ENCODE peak calls at places on chromosome 12, in ten cellular contexts. One of them, this sample, is unnamed.

GRCh38 chr12:25119020-25119419 is 75.9 kb downstream of the DNAI7 start:
- DNase-seq in AG04450: no peak
- DNase-seq in T-helper 9 cell: no peak
- DNase-seq in WTC11: no peak
- DNase-seq in stimulated activated CD4-positive, alpha-beta T cell treated with anti-CD3 and anti-CD28 coated beads, Interleukin-15, amount 100 ng/mL, for 24 hours: no peak
- DNase-seq in COR-L47: no peak
- DNase-seq in NCI-H1092: no peak
- DNase-seq in NCI-H748 treated with DMSO at 0.1 percent for 48 hours: no peak
- DNase-seq in AG08395: no peak
- DNase-seq in activated CD4-positive, alpha-beta T cell treated with anti-CD3 and anti-CD28 coated beads, Interleukin-2, amount 50 U/mL, for 48 hours: no peak
- DNase-seq in this sample: no peak

GRCh38 chr12:132986885-132987225 is 688 bp downstream of the ZNF26 start:
- DNase-seq in NCI-H748 treated with DMSO at 0.1 percent for 48 hours: no peak
- DNase-seq in WTC11: no peak
- DNase-seq in AG08395: no peak
- DNase-seq in T-helper 9 cell: no peak
- DNase-seq in activated CD4-positive, alpha-beta T cell treated with anti-CD3 and anti-CD28 coated beads, Interleukin-2, amount 50 U/mL, for 48 hours: no peak
- DNase-seq in AG04450: no peak
- DNase-seq in stimulated activated CD4-positive, alpha-beta T cell treated with anti-CD3 and anti-CD28 coated beads, Interleukin-15, amount 100 ng/mL, for 24 hours: no peak
- DNase-seq in NCI-H1092: no peak
- DNase-seq in COR-L47: no peak
- DNase-seq in this sample: no peak

GRCh38 chr12:69500631-69501030 is 30.4 kb downstream of the FRS2 start:
- DNase-seq in NCI-H748 treated with DMSO at 0.1 percent for 48 hours: no peak
- DNase-seq in AG04450: no peak
- DNase-seq in NCI-H1092: no peak
- DNase-seq in COR-L47: no peak
- DNase-seq in T-helper 9 cell: no peak
- DNase-seq in WTC11: no peak
- DNase-seq in stimulated activated CD4-positive, alpha-beta T cell treated with anti-CD3 and anti-CD28 coated beads, Interleukin-15, amount 100 ng/mL, for 24 hours: no peak
- DNase-seq in AG08395: peak
- DNase-seq in activated CD4-positive, alpha-beta T cell treated with anti-CD3 and anti-CD28 coated beads, Interleukin-2, amount 50 U/mL, for 48 hours: no peak
- DNase-seq in this sample: no peak

GRCh38 chr12:3559601-3560294 is 68.7 kb downstream of the PRMT8 start:
- DNase-seq in activated CD4-positive, alpha-beta T cell treated with anti-CD3 and anti-CD28 coated beads, Interleukin-2, amount 50 U/mL, for 48 hours: no peak
- DNase-seq in NCI-H748 treated with DMSO at 0.1 percent for 48 hours: peak
- DNase-seq in WTC11: no peak
- DNase-seq in T-helper 9 cell: no peak
- DNase-seq in COR-L47: peak
- DNase-seq in NCI-H1092: peak
- DNase-seq in stimulated activated CD4-positive, alpha-beta T cell treated with anti-CD3 and anti-CD28 coated beads, Interleukin-15, amount 100 ng/mL, for 24 hours: no peak
- DNase-seq in AG08395: no peak
- DNase-seq in AG04450: no peak
- DNase-seq in this sample: no peak

GRCh38 chr12:32181498-32182175 is 75.0 kb downstream of the BICD1 start:
- DNase-seq in T-helper 9 cell: no peak
- DNase-seq in COR-L47: peak
- DNase-seq in WTC11: no peak
- DNase-seq in NCI-H1092: no peak
- DNase-seq in AG04450: no peak
- DNase-seq in NCI-H748 treated with DMSO at 0.1 percent for 48 hours: no peak
- DNase-seq in activated CD4-positive, alpha-beta T cell treated with anti-CD3 and anti-CD28 coated beads, Interleukin-2, amount 50 U/mL, for 48 hours: no peak
- DNase-seq in stimulated activated CD4-positive, alpha-beta T cell treated with anti-CD3 and anti-CD28 coated beads, Interleukin-15, amount 100 ng/mL, for 24 hours: no peak
- DNase-seq in AG08395: peak
- DNase-seq in this sample: no peak

GRCh38 chr12:6207254-6207942 is 7.2 kb downstream of the CD9 start:
- DNase-seq in T-helper 9 cell: no peak
- DNase-seq in stimulated activated CD4-positive, alpha-beta T cell treated with anti-CD3 and anti-CD28 coated beads, Interleukin-15, amount 100 ng/mL, for 24 hours: no peak
- DNase-seq in activated CD4-positive, alpha-beta T cell treated with anti-CD3 and anti-CD28 coated beads, Interleukin-2, amount 50 U/mL, for 48 hours: no peak
- DNase-seq in COR-L47: no peak
- DNase-seq in AG04450: no peak
- DNase-seq in NCI-H748 treated with DMSO at 0.1 percent for 48 hours: no peak
- DNase-seq in NCI-H1092: no peak
- DNase-seq in WTC11: no peak
- DNase-seq in AG08395: no peak
- DNase-seq in this sample: no peak

GRCh38 chr12:24879644-24880043 is 69.3 kb downstream of the BCAT1 start:
- DNase-seq in COR-L47: no peak
- DNase-seq in activated CD4-positive, alpha-beta T cell treated with anti-CD3 and anti-CD28 coated beads, Interleukin-2, amount 50 U/mL, for 48 hours: no peak
- DNase-seq in stimulated activated CD4-positive, alpha-beta T cell treated with anti-CD3 and anti-CD28 coated beads, Interleukin-15, amount 100 ng/mL, for 24 hours: no peak
- DNase-seq in WTC11: no peak
- DNase-seq in AG08395: peak
- DNase-seq in T-helper 9 cell: no peak
- DNase-seq in NCI-H748 treated with DMSO at 0.1 percent for 48 hours: no peak
- DNase-seq in AG04450: no peak
- DNase-seq in NCI-H1092: no peak
- DNase-seq in this sample: no peak

GRCh38 chr12:96493101-96493500 is 3.7 kb downstream of the CFAP54 start:
- DNase-seq in AG08395: no peak
- DNase-seq in WTC11: no peak
- DNase-seq in stimulated activated CD4-positive, alpha-beta T cell treated with anti-CD3 and anti-CD28 coated beads, Interleukin-15, amount 100 ng/mL, for 24 hours: no peak
- DNase-seq in NCI-H748 treated with DMSO at 0.1 percent for 48 hours: no peak
- DNase-seq in T-helper 9 cell: no peak
- DNase-seq in NCI-H1092: no peak
- DNase-seq in activated CD4-positive, alpha-beta T cell treated with anti-CD3 and anti-CD28 coated beads, Interleukin-2, amount 50 U/mL, for 48 hours: no peak
- DNase-seq in AG04450: no peak
- DNase-seq in COR-L47: no peak
- DNase-seq in this sample: no peak

GRCh38 chr12:97616936-97617335 is 154.3 kb downstream of the RMST start:
- DNase-seq in T-helper 9 cell: no peak
- DNase-seq in WTC11: no peak
- DNase-seq in NCI-H748 treated with DMSO at 0.1 percent for 48 hours: no peak
- DNase-seq in NCI-H1092: peak
- DNase-seq in stimulated activated CD4-positive, alpha-beta T cell treated with anti-CD3 and anti-CD28 coated beads, Interleukin-15, amount 100 ng/mL, for 24 hours: no peak
- DNase-seq in activated CD4-positive, alpha-beta T cell treated with anti-CD3 and anti-CD28 coated beads, Interleukin-2, amount 50 U/mL, for 48 hours: no peak
- DNase-seq in COR-L47: no peak
- DNase-seq in AG08395: no peak
- DNase-seq in AG04450: no peak
- DNase-seq in this sample: no peak

GRCh38 chr12:49636979-49637378 is 13.6 kb downstream of the PRPF40B start:
- DNase-seq in WTC11: peak
- DNase-seq in NCI-H1092: peak
- DNase-seq in AG08395: peak
- DNase-seq in T-helper 9 cell: peak
- DNase-seq in activated CD4-positive, alpha-beta T cell treated with anti-CD3 and anti-CD28 coated beads, Interleukin-2, amount 50 U/mL, for 48 hours: peak
- DNase-seq in stimulated activated CD4-positive, alpha-beta T cell treated with anti-CD3 and anti-CD28 coated beads, Interleukin-15, amount 100 ng/mL, for 24 hours: peak
- DNase-seq in NCI-H748 treated with DMSO at 0.1 percent for 48 hours: peak
- DNase-seq in COR-L47: peak
- DNase-seq in AG04450: peak
- DNase-seq in this sample: peak

GRCh38 chr12:68281685-68282084 is 28.3 kb upstream of the IL22 start:
- DNase-seq in COR-L47: no peak
- DNase-seq in AG08395: no peak
- DNase-seq in NCI-H1092: no peak
- DNase-seq in stimulated activated CD4-positive, alpha-beta T cell treated with anti-CD3 and anti-CD28 coated beads, Interleukin-15, amount 100 ng/mL, for 24 hours: no peak
- DNase-seq in AG04450: no peak
- DNase-seq in T-helper 9 cell: no peak
- DNase-seq in activated CD4-positive, alpha-beta T cell treated with anti-CD3 and anti-CD28 coated beads, Interleukin-2, amount 50 U/mL, for 48 hours: no peak
- DNase-seq in WTC11: no peak
- DNase-seq in NCI-H748 treated with DMSO at 0.1 percent for 48 hours: no peak
- DNase-seq in this sample: no peak

GRCh38 chr12:99600388-99600787 is 47.2 kb upstream of the GARIN6 start:
- DNase-seq in T-helper 9 cell: no peak
- DNase-seq in WTC11: no peak
- DNase-seq in AG08395: no peak
- DNase-seq in stimulated activated CD4-positive, alpha-beta T cell treated with anti-CD3 and anti-CD28 coated beads, Interleukin-15, amount 100 ng/mL, for 24 hours: no peak
- DNase-seq in AG04450: no peak
- DNase-seq in activated CD4-positive, alpha-beta T cell treated with anti-CD3 and anti-CD28 coated beads, Interleukin-2, amount 50 U/mL, for 48 hours: no peak
- DNase-seq in NCI-H1092: no peak
- DNase-seq in NCI-H748 treated with DMSO at 0.1 percent for 48 hours: no peak
- DNase-seq in COR-L47: peak
- DNase-seq in this sample: no peak

GRCh38 chr12:71166280-71166679 is 8.5 kb upstream of the TSPAN8 start:
- DNase-seq in NCI-H748 treated with DMSO at 0.1 percent for 48 hours: no peak
- DNase-seq in AG04450: no peak
- DNase-seq in activated CD4-positive, alpha-beta T cell treated with anti-CD3 and anti-CD28 coated beads, Interleukin-2, amount 50 U/mL, for 48 hours: no peak
- DNase-seq in stimulated activated CD4-positive, alpha-beta T cell treated with anti-CD3 and anti-CD28 coated beads, Interleukin-15, amount 100 ng/mL, for 24 hours: no peak
- DNase-seq in T-helper 9 cell: no peak
- DNase-seq in NCI-H1092: no peak
- DNase-seq in COR-L47: no peak
- DNase-seq in AG08395: no peak
- DNase-seq in WTC11: no peak
- DNase-seq in this sample: no peak

GRCh38 chr12:30846776-30847175 is 79.8 kb upstream of the TSPAN11 start:
- DNase-seq in stimulated activated CD4-positive, alpha-beta T cell treated with anti-CD3 and anti-CD28 coated beads, Interleukin-15, amount 100 ng/mL, for 24 hours: no peak
- DNase-seq in activated CD4-positive, alpha-beta T cell treated with anti-CD3 and anti-CD28 coated beads, Interleukin-2, amount 50 U/mL, for 48 hours: no peak
- DNase-seq in NCI-H748 treated with DMSO at 0.1 percent for 48 hours: no peak
- DNase-seq in AG08395: no peak
- DNase-seq in WTC11: no peak
- DNase-seq in AG04450: no peak
- DNase-seq in COR-L47: no peak
- DNase-seq in NCI-H1092: no peak
- DNase-seq in T-helper 9 cell: no peak
- DNase-seq in this sample: no peak

GRCh38 chr12:13452955-13453570 is 256.5 kb downstream of the EMP1 start:
- DNase-seq in NCI-H748 treated with DMSO at 0.1 percent for 48 hours: no peak
- DNase-seq in activated CD4-positive, alpha-beta T cell treated with anti-CD3 and anti-CD28 coated beads, Interleukin-2, amount 50 U/mL, for 48 hours: no peak
- DNase-seq in stimulated activated CD4-positive, alpha-beta T cell treated with anti-CD3 and anti-CD28 coated beads, Interleukin-15, amount 100 ng/mL, for 24 hours: no peak
- DNase-seq in AG08395: no peak
- DNase-seq in WTC11: no peak
- DNase-seq in NCI-H1092: no peak
- DNase-seq in T-helper 9 cell: no peak
- DNase-seq in AG04450: no peak
- DNase-seq in COR-L47: no peak
- DNase-seq in this sample: no peak

GRCh38 chr12:2417761-2418160 is 365.0 kb downstream of the CACNA1C start:
- DNase-seq in stimulated activated CD4-positive, alpha-beta T cell treated with anti-CD3 and anti-CD28 coated beads, Interleukin-15, amount 100 ng/mL, for 24 hours: no peak
- DNase-seq in NCI-H1092: no peak
- DNase-seq in NCI-H748 treated with DMSO at 0.1 percent for 48 hours: no peak
- DNase-seq in WTC11: peak
- DNase-seq in COR-L47: no peak
- DNase-seq in AG04450: no peak
- DNase-seq in activated CD4-positive, alpha-beta T cell treated with anti-CD3 and anti-CD28 coated beads, Interleukin-2, amount 50 U/mL, for 48 hours: no peak
- DNase-seq in AG08395: no peak
- DNase-seq in T-helper 9 cell: no peak
- DNase-seq in this sample: no peak

GRCh38 chr12:82357845-82358199 is 365 bp downstream of the CCDC59 start:
- DNase-seq in COR-L47: no peak
- DNase-seq in AG08395: no peak
- DNase-seq in AG04450: no peak
- DNase-seq in WTC11: no peak
- DNase-seq in T-helper 9 cell: no peak
- DNase-seq in NCI-H748 treated with DMSO at 0.1 percent for 48 hours: peak
- DNase-seq in stimulated activated CD4-positive, alpha-beta T cell treated with anti-CD3 and anti-CD28 coated beads, Interleukin-15, amount 100 ng/mL, for 24 hours: no peak
- DNase-seq in activated CD4-positive, alpha-beta T cell treated with anti-CD3 and anti-CD28 coated beads, Interleukin-2, amount 50 U/mL, for 48 hours: no peak
- DNase-seq in NCI-H1092: no peak
- DNase-seq in this sample: no peak

GRCh38 chr12:39272934-39273770 is 169.8 kb downstream of the KIF21A start:
- DNase-seq in stimulated activated CD4-positive, alpha-beta T cell treated with anti-CD3 and anti-CD28 coated beads, Interleukin-15, amount 100 ng/mL, for 24 hours: peak
- DNase-seq in T-helper 9 cell: peak
- DNase-seq in AG04450: no peak
- DNase-seq in AG08395: peak
- DNase-seq in COR-L47: peak
- DNase-seq in NCI-H1092: peak
- DNase-seq in WTC11: peak
- DNase-seq in activated CD4-positive, alpha-beta T cell treated with anti-CD3 and anti-CD28 coated beads, Interleukin-2, amount 50 U/mL, for 48 hours: peak
- DNase-seq in NCI-H748 treated with DMSO at 0.1 percent for 48 hours: peak
- DNase-seq in this sample: no peak

GRCh38 chr12:120358412-120359158 is 10.4 kb downstream of the MSI1 start:
- DNase-seq in WTC11: peak
- DNase-seq in AG08395: no peak
- DNase-seq in COR-L47: no peak
- DNase-seq in NCI-H1092: no peak
- DNase-seq in T-helper 9 cell: no peak
- DNase-seq in stimulated activated CD4-positive, alpha-beta T cell treated with anti-CD3 and anti-CD28 coated beads, Interleukin-15, amount 100 ng/mL, for 24 hours: no peak
- DNase-seq in AG04450: no peak
- DNase-seq in activated CD4-positive, alpha-beta T cell treated with anti-CD3 and anti-CD28 coated beads, Interleukin-2, amount 50 U/mL, for 48 hours: no peak
- DNase-seq in NCI-H748 treated with DMSO at 0.1 percent for 48 hours: no peak
- DNase-seq in this sample: no peak

GRCh38 chr12:93785262-93786010 is 108.3 kb downstream of the CRADD start:
- DNase-seq in WTC11: no peak
- DNase-seq in NCI-H1092: no peak
- DNase-seq in stimulated activated CD4-positive, alpha-beta T cell treated with anti-CD3 and anti-CD28 coated beads, Interleukin-15, amount 100 ng/mL, for 24 hours: peak
- DNase-seq in NCI-H748 treated with DMSO at 0.1 percent for 48 hours: no peak
- DNase-seq in activated CD4-positive, alpha-beta T cell treated with anti-CD3 and anti-CD28 coated beads, Interleukin-2, amount 50 U/mL, for 48 hours: peak
- DNase-seq in COR-L47: no peak
- DNase-seq in AG04450: no peak
- DNase-seq in AG08395: peak
- DNase-seq in T-helper 9 cell: peak
- DNase-seq in this sample: peak

GRCh38 chr12:1099158-1099557 is 108.1 kb downstream of the ERC1 start:
- DNase-seq in activated CD4-positive, alpha-beta T cell treated with anti-CD3 and anti-CD28 coated beads, Interleukin-2, amount 50 U/mL, for 48 hours: no peak
- DNase-seq in AG04450: no peak
- DNase-seq in COR-L47: no peak
- DNase-seq in WTC11: no peak
- DNase-seq in AG08395: no peak
- DNase-seq in NCI-H1092: no peak
- DNase-seq in NCI-H748 treated with DMSO at 0.1 percent for 48 hours: no peak
- DNase-seq in T-helper 9 cell: no peak
- DNase-seq in stimulated activated CD4-positive, alpha-beta T cell treated with anti-CD3 and anti-CD28 coated beads, Interleukin-15, amount 100 ng/mL, for 24 hours: peak
- DNase-seq in this sample: no peak

GRCh38 chr12:34046570-34046969 is 24.3 kb downstream of the ALG10 start:
- DNase-seq in NCI-H1092: no peak
- DNase-seq in NCI-H748 treated with DMSO at 0.1 percent for 48 hours: no peak
- DNase-seq in WTC11: no peak
- DNase-seq in activated CD4-positive, alpha-beta T cell treated with anti-CD3 and anti-CD28 coated beads, Interleukin-2, amount 50 U/mL, for 48 hours: no peak
- DNase-seq in T-helper 9 cell: no peak
- DNase-seq in stimulated activated CD4-positive, alpha-beta T cell treated with anti-CD3 and anti-CD28 coated beads, Interleukin-15, amount 100 ng/mL, for 24 hours: no peak
- DNase-seq in AG08395: no peak
- DNase-seq in COR-L47: no peak
- DNase-seq in AG04450: no peak
- DNase-seq in this sample: no peak

GRCh38 chr12:50986961-50987737 is 34.8 kb downstream of the HIGD1C start:
- DNase-seq in NCI-H1092: no peak
- DNase-seq in COR-L47: peak
- DNase-seq in NCI-H748 treated with DMSO at 0.1 percent for 48 hours: no peak
- DNase-seq in activated CD4-positive, alpha-beta T cell treated with anti-CD3 and anti-CD28 coated beads, Interleukin-2, amount 50 U/mL, for 48 hours: no peak
- DNase-seq in WTC11: peak
- DNase-seq in stimulated activated CD4-positive, alpha-beta T cell treated with anti-CD3 and anti-CD28 coated beads, Interleukin-15, amount 100 ng/mL, for 24 hours: peak
- DNase-seq in T-helper 9 cell: no peak
- DNase-seq in AG04450: peak
- DNase-seq in AG08395: peak
- DNase-seq in this sample: peak

GRCh38 chr12:116074686-116075085 is 202.8 kb downstream of the MED13L start:
- DNase-seq in stimulated activated CD4-positive, alpha-beta T cell treated with anti-CD3 and anti-CD28 coated beads, Interleukin-15, amount 100 ng/mL, for 24 hours: no peak
- DNase-seq in COR-L47: no peak
- DNase-seq in NCI-H1092: no peak
- DNase-seq in activated CD4-positive, alpha-beta T cell treated with anti-CD3 and anti-CD28 coated beads, Interleukin-2, amount 50 U/mL, for 48 hours: no peak
- DNase-seq in NCI-H748 treated with DMSO at 0.1 percent for 48 hours: no peak
- DNase-seq in T-helper 9 cell: no peak
- DNase-seq in WTC11: no peak
- DNase-seq in AG08395: no peak
- DNase-seq in AG04450: no peak
- DNase-seq in this sample: no peak

GRCh38 chr12:127570793-127571360 is 696.1 kb upstream of the TMEM132C start:
- DNase-seq in WTC11: no peak
- DNase-seq in AG04450: no peak
- DNase-seq in AG08395: no peak
- DNase-seq in NCI-H1092: no peak
- DNase-seq in activated CD4-positive, alpha-beta T cell treated with anti-CD3 and anti-CD28 coated beads, Interleukin-2, amount 50 U/mL, for 48 hours: no peak
- DNase-seq in stimulated activated CD4-positive, alpha-beta T cell treated with anti-CD3 and anti-CD28 coated beads, Interleukin-15, amount 100 ng/mL, for 24 hours: no peak
- DNase-seq in T-helper 9 cell: no peak
- DNase-seq in NCI-H748 treated with DMSO at 0.1 percent for 48 hours: no peak
- DNase-seq in COR-L47: no peak
- DNase-seq in this sample: no peak

GRCh38 chr12:99609455-99610181 is 37.9 kb upstream of the GARIN6 start:
- DNase-seq in activated CD4-positive, alpha-beta T cell treated with anti-CD3 and anti-CD28 coated beads, Interleukin-2, amount 50 U/mL, for 48 hours: no peak
- DNase-seq in T-helper 9 cell: no peak
- DNase-seq in AG08395: no peak
- DNase-seq in AG04450: no peak
- DNase-seq in COR-L47: no peak
- DNase-seq in WTC11: no peak
- DNase-seq in NCI-H748 treated with DMSO at 0.1 percent for 48 hours: no peak
- DNase-seq in NCI-H1092: no peak
- DNase-seq in stimulated activated CD4-positive, alpha-beta T cell treated with anti-CD3 and anti-CD28 coated beads, Interleukin-15, amount 100 ng/mL, for 24 hours: no peak
- DNase-seq in this sample: no peak

GRCh38 chr12:117120787-117121186 is 21.6 kb upstream of the TESC start:
- DNase-seq in activated CD4-positive, alpha-beta T cell treated with anti-CD3 and anti-CD28 coated beads, Interleukin-2, amount 50 U/mL, for 48 hours: no peak
- DNase-seq in T-helper 9 cell: no peak
- DNase-seq in AG04450: no peak
- DNase-seq in COR-L47: no peak
- DNase-seq in NCI-H1092: peak
- DNase-seq in AG08395: no peak
- DNase-seq in NCI-H748 treated with DMSO at 0.1 percent for 48 hours: no peak
- DNase-seq in WTC11: no peak
- DNase-seq in stimulated activated CD4-positive, alpha-beta T cell treated with anti-CD3 and anti-CD28 coated beads, Interleukin-15, amount 100 ng/mL, for 24 hours: no peak
- DNase-seq in this sample: no peak

GRCh38 chr12:58639323-58639934 is 280.9 kb downstream of the LRIG3 start:
- DNase-seq in COR-L47: peak
- DNase-seq in NCI-H748 treated with DMSO at 0.1 percent for 48 hours: peak
- DNase-seq in stimulated activated CD4-positive, alpha-beta T cell treated with anti-CD3 and anti-CD28 coated beads, Interleukin-15, amount 100 ng/mL, for 24 hours: no peak
- DNase-seq in AG08395: no peak
- DNase-seq in T-helper 9 cell: no peak
- DNase-seq in NCI-H1092: peak
- DNase-seq in WTC11: no peak
- DNase-seq in AG04450: no peak
- DNase-seq in activated CD4-positive, alpha-beta T cell treated with anti-CD3 and anti-CD28 coated beads, Interleukin-2, amount 50 U/mL, for 48 hours: no peak
- DNase-seq in this sample: no peak